ENCODE peak calls at places on chromosomes 12 and 14, in four cellular contexts. I is H9, W is mesendoderm, C is H1. B is an unnamed sample.

GRCh38 chr12:130677957-130678558 is 38.0 kb downstream of the RIMBP2 start:
- DNase-seq in I (no peak), C (no peak), W (no peak), B (no peak)

GRCh38 chr12:56957229-56958052 is at the start of gene RDH16:
- DNase-seq in W (no peak), C (peak), I (peak), B (no peak)

GRCh38 chr14:101909371-101910096 is 54.8 kb upstream of the DYNC1H1 start:
- DNase-seq in I (no peak), C (no peak), W (no peak), B (no peak)

GRCh38 chr14:75247286-75247922 is 31.2 kb upstream of the FOS start:
- DNase-seq in C (no peak), I (no peak), W (no peak), B (no peak)

GRCh38 chr12:121366063-121366459 is 13.8 kb upstream of the ANAPC5 start:
- DNase-seq in W (no peak), C (no peak), I (no peak), B (no peak)

GRCh38 chr14:20681348-20682126 is 2.8 kb upstream of the RNASE4 start:
- DNase-seq in I (peak), C (peak), W (peak), B (peak)

GRCh38 chr14:90274019-90274418 is 17.7 kb downstream of the PSMC1 start:
- DNase-seq in C (peak), I (peak), W (peak), B (no peak)

GRCh38 chr14:54440454-54440853 is 720 bp downstream of the CNIH1 start:
- DNase-seq in W (no peak), C (no peak), I (no peak), B (peak)

GRCh38 chr14:54129850-54130640 is 173.4 kb upstream of the BMP4 start:
- DNase-seq in W (no peak), I (no peak), C (no peak), B (peak)

GRCh38 chr12:25135531-25136154 is 59.3 kb downstream of the DNAI7 start:
- DNase-seq in I (peak), W (peak), C (peak), B (no peak)

GRCh38 chr14:20866963-20867362 is 24.2 kb upstream of the RNASE3 start:
- DNase-seq in I (peak), W (peak), C (no peak), B (no peak)

GRCh38 chr12:55700255-55701018 is 7.3 kb downstream of the ITGA7 start:
- DNase-seq in I (no peak), W (no peak), C (no peak), B (peak)

GRCh38 chr12:118061876-118062791 is 1.2 kb upstream of the WSB2 start:
- DNase-seq in C (peak), I (peak), W (peak), B (peak)

GRCh38 chr12:84789184-84789583 is 123.4 kb downstream of the SLC6A15 start:
- DNase-seq in W (no peak), C (no peak), I (no peak), B (no peak)

GRCh38 chr12:98997899-98998298 is 352.8 kb downstream of the APAF1 start:
- DNase-seq in W (no peak), I (no peak), C (no peak), B (no peak)

GRCh38 chr14:102221026-102221425 is 81.3 kb downstream of the WDR20 start:
- DNase-seq in W (peak), C (peak), I (no peak), B (peak)

GRCh38 chr14:23063601-23064000 is 6.3 kb upstream of the CDH24 start:
- DNase-seq in C (no peak), I (no peak), W (no peak), B (no peak)

GRCh38 chr14:25150934-25151790 is 101.2 kb upstream of the STXBP6 start:
- DNase-seq in I (no peak), C (no peak), W (peak), B (peak)

GRCh38 chr14:105884808-105885281 is 358.5 kb downstream of the TMEM121 start:
- DNase-seq in C (no peak), I (no peak), W (no peak), B (no peak)

GRCh38 chr12:24608637-24609285 is 340.1 kb downstream of the BCAT1 start:
- DNase-seq in C (no peak), I (no peak), W (peak), B (peak)

GRCh38 chr14:85549697-85550096 is 19.8 kb downstream of the FLRT2 start:
- DNase-seq in W (no peak), C (no peak), I (no peak), B (no peak)

GRCh38 chr12:121804417-121805111 is 755 bp downstream of the SETD1B start:
- DNase-seq in W (peak), I (no peak), C (no peak), B (no peak)

GRCh38 chr12:88015825-88016224 is 13.4 kb downstream of the C12orf50 start:
- DNase-seq in I (no peak), W (no peak), C (no peak), B (no peak)

GRCh38 chr14:99173086-99173485 is 98.9 kb downstream of the BCL11B start:
- DNase-seq in W (no peak), I (peak), C (peak), B (no peak)

GRCh38 chr12:86774841-86775386 is 518.7 kb upstream of the MGAT4C start:
- DNase-seq in I (no peak), W (no peak), C (no peak), B (peak)

GRCh38 chr12:76878045-76878898 is 547 bp downstream of the CSRP2 start:
- DNase-seq in C (peak), W (peak), I (peak), B (no peak)

GRCh38 chr12:120231316-120232011 is 30.6 kb upstream of the RPLP0 start:
- DNase-seq in W (peak), I (peak), C (no peak), B (peak)

GRCh38 chr12:106342397-106343212 is 14.9 kb upstream of the POLR3B start:
- DNase-seq in W (no peak), C (no peak), I (no peak), B (peak)

GRCh38 chr12:55933158-55933798 is 2.3 kb downstream of the DGKA start:
- DNase-seq in W (peak), I (no peak), C (no peak), B (no peak)

GRCh38 chr12:58950739-58951100 is 30.4 kb upstream of the LRIG3 start:
- DNase-seq in C (no peak), W (no peak), I (no peak), B (no peak)

GRCh38 chr12:103827800-103828440 is 13.1 kb downstream of the NT5DC3 start:
- DNase-seq in W (no peak), I (no peak), C (no peak), B (no peak)
- H3K56ac ChIP-seq in W (no peak), I (no peak), C (no peak), B (no peak)

GRCh38 chr12:5000658-5001390 is 42.9 kb upstream of the KCNA5 start:
- DNase-seq in I (no peak), W (peak), C (no peak), B (no peak)

GRCh38 chr12:4994622-4995021 is 49.1 kb upstream of the KCNA5 start:
- DNase-seq in W (no peak), C (no peak), I (no peak), B (no peak)

GRCh38 chr12:4996714-4997113 is 47.0 kb upstream of the KCNA5 start:
- DNase-seq in I (no peak), C (no peak), W (no peak), B (no peak)

GRCh38 chr12:5000204-5000603 is 43.5 kb upstream of the KCNA5 start:
- DNase-seq in I (no peak), C (no peak), W (peak), B (no peak)

DNA sequence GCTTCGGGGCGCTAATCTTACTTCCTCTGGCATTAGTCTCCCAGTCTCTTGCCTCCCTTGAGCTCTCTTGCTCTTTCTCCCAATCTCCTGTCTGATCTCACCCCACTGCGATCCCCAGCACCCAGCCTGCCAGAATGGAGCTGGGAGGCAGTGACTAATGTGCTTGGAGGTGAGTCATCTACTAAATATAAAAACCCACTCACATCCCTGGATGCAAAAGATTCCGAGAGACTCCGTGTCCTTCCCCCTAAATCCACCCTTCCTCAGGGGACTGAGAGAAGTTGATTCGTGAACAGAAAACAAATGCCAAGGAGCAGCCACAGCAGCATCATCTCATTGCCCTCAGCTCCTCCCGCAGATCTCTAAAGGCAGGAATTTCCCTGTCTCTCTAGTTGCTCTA is 45.7 kb upstream of the KCNA5 start:
- DNase-seq in I (no peak), C (no peak), W (peak), B (peak)
- H3K56ac ChIP-seq in I (no peak), C (no peak), W (no peak), B (no peak)

GRCh38 chr12:94079965-94080683 is 68.3 kb upstream of the PLXNC1 start:
- DNase-seq in W (no peak), I (no peak), C (no peak), B (no peak)

GRCh38 chr12:94080684-94081009 is 67.7 kb upstream of the PLXNC1 start:
- DNase-seq in C (no peak), I (no peak), W (no peak), B (no peak)

GRCh38 chr12:94078138-94078723 is 70.1 kb upstream of the PLXNC1 start:
- DNase-seq in I (no peak), C (no peak), W (peak), B (no peak)

GRCh38 chr12:94078736-94079509 is 69.5 kb upstream of the PLXNC1 start:
- DNase-seq in I (no peak), W (peak), C (no peak), B (no peak)

GRCh38 chr12:94082690-94083089 is 65.7 kb upstream of the PLXNC1 start:
- DNase-seq in C (no peak), W (no peak), I (no peak), B (no peak)
- H3K56ac ChIP-seq in C (no peak), W (no peak), I (no peak), B (no peak)

GRCh38 chr12:14949631-14950030 is 11.3 kb upstream of the ERP27 start:
- DNase-seq in W (no peak), C (no peak), I (no peak), B (no peak)
- H3K56ac ChIP-seq in W (no peak), C (no peak), I (no peak), B (no peak)

GRCh38 chr14:32764131-32764530 is 174.5 kb upstream of the NPAS3 start:
- DNase-seq in W (no peak), I (no peak), C (no peak), B (no peak)
- H3K56ac ChIP-seq in W (no peak), I (no peak), C (no peak), B (no peak)

GRCh38 chr14:103372017-103372416 is 13.2 kb upstream of the MARK3 start:
- DNase-seq in C (no peak), W (no peak), I (no peak), B (no peak)
- H3K56ac ChIP-seq in C (no peak), W (no peak), I (no peak), B (no peak)